ENCODE peak calls at places on chromosomes 3 and 15, in five cellular contexts. F is IMR-90, X is neuronal stem cell, C is mesendoderm, M is H9. Q is an unnamed sample.

GRCh38 chr3:186788482-186789370 is 5.3 kb downstream of the EIF4A2 start:
- DNase-seq in F (no peak), X (no peak), C (no peak), M (no peak), Q (no peak)

GRCh38 chr15:56243117-56243773 is 434 bp downstream of the RFX7 start:
- DNase-seq in F (peak; percentile 26), X (peak; percentile 58), C (peak; percentile 78), M (peak; percentile 71), Q (peak; percentile 46)

GRCh38 chr15:85073556-85074194 is 92.0 kb downstream of the PDE8A start:
- DNase-seq in F (peak; percentile 42), X (no peak), C (no peak), M (no peak), Q (peak; percentile 18)

GRCh38 chr3:171776839-171777607 is 33.3 kb downstream of the PLD1 start:
- DNase-seq in F (no peak), X (no peak), C (peak; percentile 40), M (no peak), Q (peak; percentile 35)

GRCh38 chr3:187368765-187369450 is 723 bp downstream of the RTP4 start:
- DNase-seq in F (no peak), X (no peak), C (no peak), M (no peak), Q (no peak)

GRCh38 chr3:70951937-70952492 is 631.5 kb downstream of the FOXP1 start:
- DNase-seq in F (no peak), X (no peak), C (no peak), M (no peak), Q (no peak)

GRCh38 chr3:126117786-126118185 is 33.9 kb upstream of the SLC41A3 start:
- DNase-seq in F (no peak), X (no peak), C (no peak), M (peak; percentile 27), Q (no peak)

GRCh38 chr15:53962646-53963561 is 15.3 kb upstream of the UNC13C start:
- DNase-seq in F (no peak), X (peak; percentile 30), C (peak; percentile 40), M (peak; percentile 30), Q (no peak)

GRCh38 chr15:68206711-68207151 is 1.6 kb upstream of the CALML4 start:
- DNase-seq in F (no peak), X (no peak), C (no peak), M (peak; percentile 28), Q (no peak)

GRCh38 chr3:123884258-123884831 is at the start of gene MYLK:
- DNase-seq in F (peak; percentile 95), X (peak; percentile 92), C (peak; percentile 98), M (peak; percentile 98), Q (peak; percentile 97)

GRCh38 chr15:38683382-38684242 is 119.0 kb upstream of the RASGRP1 start:
- DNase-seq in F (peak; percentile 53), X (peak; percentile 32), C (peak; percentile 50), M (peak; percentile 49), Q (peak; percentile 50)

GRCh38 chr3:172355836-172356235 is 92.4 kb downstream of the GHSR start:
- DNase-seq in F (peak; percentile 98), X (no peak), C (no peak), M (no peak), Q (peak; percentile 89)

GRCh38 chr3:56613016-56613415 is 56.0 kb downstream of the CCDC66 start:
- DNase-seq in F (no peak), X (no peak), C (no peak), M (no peak), Q (no peak)

GRCh38 chr15:39594056-39594763 is 13.3 kb downstream of the THBS1 start:
- DNase-seq in F (peak; percentile 34), X (no peak), C (no peak), M (no peak), Q (peak; percentile 35)

GRCh38 chr15:45669422-45669821 is 34.6 kb downstream of the SQOR start:
- DNase-seq in F (no peak), X (no peak), C (no peak), M (no peak), Q (no peak)

GRCh38 chr3:125194061-125194848 is 18.3 kb downstream of the SLC12A8 start:
- DNase-seq in F (peak; percentile 51), X (no peak), C (peak; percentile 65), M (no peak), Q (peak; percentile 19)

GRCh38 chr3:69144631-69145244 is 22.3 kb upstream of the LMOD3 start:
- DNase-seq in F (no peak), X (peak; percentile 27), C (peak; percentile 76), M (peak; percentile 71), Q (no peak)

GRCh38 chr3:79203144-79203519 is 564.7 kb downstream of the ROBO1 start:
- DNase-seq in F (no peak), X (no peak), C (no peak), M (no peak), Q (no peak)

GRCh38 chr3:65344444-65344843 is 656.6 kb upstream of the ADAMTS9 start:
- DNase-seq in F (no peak), X (no peak), C (peak; percentile 66), M (peak; percentile 41), Q (no peak)

GRCh38 chr3:12743583-12743982 is 15.5 kb downstream of the TMEM40 start:
- DNase-seq in F (no peak), X (no peak), C (no peak), M (no peak), Q (no peak)
- H3K4ac ChIP-seq in F (no peak overlapping the region), X (no peak overlapping the region), C (no peak overlapping the region), M (no peak overlapping the region), Q (no peak overlapping the region)

GRCh38 chr15:74380361-74381189 is 13.1 kb upstream of the CYP11A1 start:
- DNase-seq in F (no peak), X (no peak), C (no peak), M (peak; percentile 31), Q (no peak)
- H3K4ac ChIP-seq in F (no peak overlapping the region), X (no peak overlapping the region), C (no peak overlapping the region), M (no peak overlapping the region), Q (no peak overlapping the region)

GRCh38 chr15:89937365-89938355 is 24.9 kb upstream of the ARPIN start:
- DNase-seq in F (no peak), X (no peak), C (no peak), M (no peak), Q (no peak)

GRCh38 chr15:89932880-89933279 is 20.1 kb upstream of the ARPIN start:
- DNase-seq in F (no peak), X (no peak), C (no peak), M (no peak), Q (no peak)

GRCh38 chr15:89936051-89936792 is 23.5 kb upstream of the ARPIN start:
- DNase-seq in F (no peak), X (no peak), C (no peak), M (no peak), Q (no peak)

GRCh38 chr15:89936793-89937265 is 24.1 kb upstream of the ARPIN start:
- DNase-seq in F (no peak), X (no peak), C (no peak), M (no peak), Q (no peak)
- H3K4ac ChIP-seq in F (no peak overlapping the region), X (no peak overlapping the region), C (no peak overlapping the region), M (no peak overlapping the region), Q (no peak overlapping the region)

DNA sequence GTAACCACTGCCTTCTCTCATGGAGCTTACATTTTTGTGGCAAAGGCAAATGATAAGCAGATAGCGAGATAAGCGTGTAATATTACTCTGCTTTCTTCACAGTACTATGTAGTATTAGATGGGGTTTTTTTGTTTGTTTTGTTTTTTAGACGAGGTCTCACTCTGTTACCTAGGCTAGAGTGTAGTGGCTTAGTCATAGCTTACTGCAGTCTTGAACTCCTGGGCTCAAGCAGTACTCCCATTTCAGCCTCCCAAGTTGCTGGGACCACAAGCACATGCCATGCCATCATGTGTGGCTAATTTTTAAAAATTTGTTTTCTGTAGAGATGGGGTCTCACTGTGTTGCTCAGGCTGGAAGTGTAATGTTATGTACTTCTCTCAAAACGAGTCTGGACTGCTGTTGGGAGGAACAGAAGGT is 22.9 kb downstream of the MBNL1 start:
- DNase-seq in F (peak; percentile 57), X (no peak), C (no peak), M (no peak), Q (peak; percentile 56)
- H3K4ac ChIP-seq in F (no peak overlapping the region), X (no peak overlapping the region), C (no peak overlapping the region), M (no peak overlapping the region), Q (no peak overlapping the region)

DNA sequence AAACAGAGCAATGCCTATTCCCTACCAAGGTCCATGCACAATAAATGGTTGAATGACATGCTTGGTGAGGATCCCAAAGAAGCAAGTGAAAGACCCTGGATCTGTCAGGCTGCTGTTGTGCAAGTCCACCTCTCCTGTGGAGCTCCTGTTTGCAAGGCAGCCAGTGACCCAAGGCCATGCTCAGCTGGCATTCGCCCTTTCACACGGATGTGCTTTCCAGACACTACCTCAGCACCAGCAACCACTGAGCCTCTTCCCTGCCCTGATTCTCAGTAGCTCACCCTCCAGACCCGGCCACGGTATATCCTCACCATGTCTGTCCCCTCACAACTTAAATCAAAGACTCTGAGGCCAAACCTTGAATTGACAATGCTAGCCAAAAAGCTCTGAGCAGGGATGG is 23.3 kb downstream of the WWTR1 start:
- DNase-seq in F (no peak), X (no peak), C (no peak), M (no peak), Q (no peak)
- H3K4ac ChIP-seq in F (no peak overlapping the region), X (no peak overlapping the region), C (no peak overlapping the region), M (no peak overlapping the region), Q (no peak overlapping the region)

DNA sequence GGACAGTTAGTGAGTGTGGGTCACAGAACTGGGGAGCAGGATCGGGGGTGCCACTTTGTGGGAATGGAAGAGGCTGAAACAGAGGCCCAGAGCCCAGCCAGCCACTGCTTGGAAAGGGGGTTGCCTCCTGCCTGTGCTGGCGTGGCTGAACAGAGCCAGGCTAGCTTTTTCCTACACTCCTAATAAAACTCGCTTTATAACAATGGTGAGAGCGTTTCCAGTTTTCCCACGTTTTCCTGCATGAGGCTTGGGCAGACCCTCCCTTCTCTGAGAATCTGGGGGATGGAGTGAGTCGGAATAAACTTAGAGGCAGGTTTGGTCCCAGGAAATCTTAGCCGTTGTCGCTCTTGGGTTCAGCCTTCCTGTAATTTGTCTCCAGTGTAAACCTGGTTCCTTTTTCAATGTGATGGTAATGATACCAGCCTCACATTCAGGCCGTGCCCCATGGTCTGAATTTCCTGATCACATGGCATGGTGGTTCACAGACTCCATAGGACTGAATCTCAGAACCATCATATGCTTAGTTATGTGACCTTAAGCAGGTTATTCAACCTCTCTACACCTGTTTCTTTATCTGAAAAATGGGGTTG is 6.5 kb upstream of the FGD5 start:
- DNase-seq in F (no peak), X (no peak), C (no peak), M (no peak), Q (no peak)
- H3K4ac ChIP-seq in F (no peak overlapping the region), X (no peak overlapping the region), C (no peak overlapping the region), M (no peak overlapping the region), Q (no peak overlapping the region)

DNA sequence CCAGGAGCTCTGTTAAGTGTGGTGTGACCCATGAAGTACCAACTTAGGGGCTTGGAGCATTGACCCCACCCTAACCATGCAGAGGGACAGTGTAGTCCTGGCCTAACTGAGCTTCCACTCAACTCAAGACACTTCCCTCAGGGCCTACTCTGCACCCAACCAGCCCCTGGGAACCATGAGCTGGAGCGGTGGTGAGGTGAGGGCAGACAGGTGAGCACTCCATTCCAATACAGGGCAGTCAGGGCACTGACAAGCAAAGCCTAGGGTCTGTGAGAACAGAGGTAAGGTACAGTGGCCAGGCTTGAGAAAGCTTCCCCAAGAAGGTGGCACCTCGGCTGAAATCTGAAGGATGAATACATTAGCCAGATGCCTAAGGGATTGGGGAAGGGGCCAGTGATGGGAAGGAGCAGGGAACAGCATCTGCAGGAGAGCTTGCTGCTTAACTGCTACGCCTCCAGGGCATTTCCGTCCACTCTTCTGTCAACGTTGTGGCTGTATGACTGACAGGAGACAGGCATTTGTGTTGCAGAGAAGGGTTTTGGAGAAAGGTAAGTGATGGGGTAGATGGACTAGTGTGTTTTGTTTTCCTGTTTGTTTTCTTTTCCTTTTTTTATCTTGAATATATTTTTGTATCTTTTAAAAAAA is 243.5 kb upstream of the TRIM42 start:
- DNase-seq in F (no peak), X (no peak), C (peak; percentile 8), M (no peak), Q (no peak)
- H3K4ac ChIP-seq in F (no peak overlapping the region), X (no peak overlapping the region), C (no peak overlapping the region), M (no peak overlapping the region), Q (no peak overlapping the region)